ENCODE peak calls at places on chromosomes 2 and 18, in five cellular contexts. Z is IMR-90, Y is H9, E is mesendoderm, T is neuronal stem cell. M is an unnamed sample.

GRCh38 chr2:221926327-221926726 is 354.2 kb upstream of the EPHA4 start:
- DNase-seq in T (no peak), Z (no peak), E (no peak), Y (no peak), M (no peak)

GRCh38 chr2:64686283-64686956 is 32.7 kb upstream of the SERTAD2 start:
- DNase-seq in T (no peak), E (peak; percentile 44), Y (peak; percentile 37), Z (no peak), M (no peak)

GRCh38 chr2:227031379-227031778 is 132.6 kb downstream of the COL4A4 start:
- DNase-seq in E (peak; percentile 13), Z (no peak), Y (no peak), T (no peak), M (no peak)

GRCh38 chr2:106789185-106789584 is 96.8 kb downstream of the ST6GAL2 start:
- DNase-seq in Z (no peak), E (peak; percentile 42), T (no peak), Y (no peak), M (no peak)

GRCh38 chr2:173496746-173497145 is 142.1 kb downstream of the CDCA7 start:
- DNase-seq in T (no peak), Y (no peak), E (no peak), Z (peak; percentile 53), M (no peak)

GRCh38 chr2:65056215-65056989 is at the start of gene CEP68:
- DNase-seq in E (peak; percentile 99), Z (peak; percentile 97), Y (peak; percentile 98), T (peak; percentile 97), M (peak; percentile 95)

GRCh38 chr2:224311226-224311625 is 90.7 kb downstream of the FAM124B start:
- DNase-seq in T (no peak), Y (no peak), E (no peak), Z (no peak), M (no peak)

GRCh38 chr2:23513881-23514793 is 129.2 kb downstream of the KLHL29 start:
- DNase-seq in Z (no peak), E (no peak), T (no peak), Y (no peak), M (no peak)

GRCh38 chr2:3703236-3703682 is at the start of gene DCDC2C:
- DNase-seq in E (no peak), T (no peak), Z (no peak), Y (no peak), M (no peak)

GRCh38 chr2:65501074-65501473 is 68.7 kb upstream of the SPRED2 start:
- DNase-seq in T (no peak), Y (no peak), E (no peak), Z (no peak), M (no peak)

GRCh38 chr18:24271381-24272331 is 126.0 kb downstream of the OSBPL1A start:
- DNase-seq in E (peak; percentile 98), Y (peak; percentile 85), Z (peak; percentile 72), T (peak; percentile 71), M (peak; percentile 66)

GRCh38 chr2:20717641-20718040 is 50.7 kb downstream of the GDF7 start:
- DNase-seq in Y (no peak), Z (no peak), T (no peak), E (no peak), M (no peak)

GRCh38 chr2:128522829-128523228 is 204.2 kb upstream of the HS6ST1 start:
- DNase-seq in Z (no peak), E (no peak), Y (no peak), T (no peak), M (no peak)

GRCh38 chr2:188024811-188025210 is 266.9 kb upstream of the GULP1 start:
- DNase-seq in Y (no peak), Z (peak; percentile 42), E (no peak), T (no peak), M (no peak)

GRCh38 chr2:201275069-201275468 is 14.7 kb downstream of the CASP8 start:
- DNase-seq in Z (no peak), E (no peak), Y (no peak), T (no peak), M (no peak)

GRCh38 chr18:26551217-26551708 is 2.9 kb upstream of the KCTD1 start:
- DNase-seq in T (no peak), Y (no peak), Z (no peak), E (no peak), M (no peak)

GRCh38 chr18:9755603-9756002 is 47.5 kb downstream of the RAB31 start:
- DNase-seq in T (no peak), Y (no peak), Z (no peak), E (no peak), M (no peak)

GRCh38 chr2:221068123-221068522 is 504.0 kb downstream of the EPHA4 start:
- DNase-seq in Z (no peak), T (no peak), Y (no peak), E (no peak), M (no peak)

GRCh38 chr2:216618785-216619184 is 14.4 kb upstream of the IGFBP2 start:
- DNase-seq in Z (no peak), Y (peak; percentile 44), T (no peak), E (peak; percentile 80), M (no peak)

GRCh38 chr2:38095996-38096861 is 20.3 kb upstream of the CYP1B1 start:
- DNase-seq in E (peak; percentile 97), Z (peak; percentile 58), Y (no peak), T (no peak), M (no peak)

GRCh38 chr18:55489742-55490055 is 98.3 kb downstream of the TCF4 start:
- DNase-seq in Z (peak; percentile 55), E (no peak), Y (no peak), T (no peak), M (no peak)

GRCh38 chr18:80171190-80171872 is 62.3 kb downstream of the ADNP2 start:
- DNase-seq in E (peak; percentile 49), Z (peak; percentile 69), T (no peak), Y (peak; percentile 69), M (peak; percentile 96)

GRCh38 chr2:102661846-102662245 is 42.5 kb downstream of the SLC9A2 start:
- DNase-seq in Y (no peak), E (peak; percentile 73), T (no peak), Z (no peak), M (no peak)

GRCh38 chr2:235949567-235950472 is 218.4 kb downstream of the GBX2 start:
- DNase-seq in T (no peak), Y (peak; percentile 40), Z (no peak), E (no peak), M (no peak)

GRCh38 chr2:179636100-179636980 is 225.1 kb downstream of the ZNF385B start:
- DNase-seq in E (no peak), Z (no peak), T (no peak), Y (no peak), M (no peak)

GRCh38 chr2:42844901-42845685 is 52.7 kb upstream of the HAAO start:
- DNase-seq in E (no peak), T (no peak), Z (peak; percentile 88), Y (no peak), M (no peak)

GRCh38 chr2:74935883-74936483 is 22.5 kb upstream of the POLE4 start:
- DNase-seq in Z (no peak), T (no peak), E (no peak), Y (no peak), M (no peak)

GRCh38 chr18:74905245-74905644 is 303.7 kb downstream of the PTGR3 start:
- DNase-seq in T (no peak), Y (no peak), E (no peak), Z (no peak), M (no peak)

GRCh38 chr2:101479328-101479727 is 4.4 kb upstream of the RFX8 start:
- DNase-seq in T (peak; percentile 63), Y (no peak), Z (peak; percentile 18), E (peak; percentile 30), M (no peak)

GRCh38 chr2:239146741-239147181 is 254.1 kb downstream of the HDAC4 start:
- DNase-seq in T (no peak), E (no peak), Y (no peak), Z (no peak), M (no peak)

GRCh38 chr18:12307871-12308385 is at the start of gene TUBB6:
- DNase-seq in E (peak; percentile 80), Z (peak; percentile 81), Y (peak; percentile 66), T (peak; percentile 57), M (no peak)
- H4K8ac ChIP-seq in E (peak within 1 kb of the TSS; percentile 43), Z (peak within 1 kb of the TSS; percentile 87), Y (no peak within 1 kb of the TSS), T (no peak within 1 kb of the TSS), M (peak within 1 kb of the TSS; percentile 87)

GRCh38 chr2:163341426-163341825 is 394.4 kb downstream of the FIGN start:
- DNase-seq in T (no peak), Y (no peak), E (no peak), Z (peak; percentile 35), M (no peak)
- H4K8ac ChIP-seq in T (no peak overlapping the region), Y (no peak overlapping the region), E (no peak overlapping the region), Z (no peak overlapping the region), M (no peak overlapping the region)

GRCh38 chr2:233838251-233838650 is 16.1 kb downstream of the HJURP start:
- DNase-seq in Z (no peak), T (no peak), E (no peak), Y (no peak), M (peak; percentile 24)

GRCh38 chr2:233837694-233838229 is 16.6 kb downstream of the HJURP start:
- DNase-seq in E (no peak), Y (no peak), Z (no peak), T (no peak), M (peak; percentile 7)

GRCh38 chr2:233839447-233839820 is 14.9 kb downstream of the HJURP start:
- DNase-seq in E (no peak), T (no peak), Z (no peak), Y (no peak), M (peak; percentile 39)

GRCh38 chr2:233840520-233840919 is 13.8 kb downstream of the HJURP start:
- DNase-seq in Y (no peak), T (no peak), E (no peak), Z (no peak), M (no peak)

GRCh38 chr2:233838726-233839446 is 15.4 kb downstream of the HJURP start:
- DNase-seq in T (no peak), Z (no peak), E (no peak), Y (no peak), M (peak; percentile 29)
- H4K8ac ChIP-seq in T (no peak overlapping the region), Z (peak overlapping the region; percentile 50), E (no peak overlapping the region), Y (no peak overlapping the region), M (no peak overlapping the region)

GRCh38 chr2:120704696-120705095 is 31.0 kb upstream of the GLI2 start:
- DNase-seq in Y (no peak), T (no peak), Z (no peak), E (peak; percentile 54), M (no peak)

GRCh38 chr2:120701096-120701860 is 34.4 kb upstream of the GLI2 start:
- DNase-seq in Z (no peak), Y (no peak), T (no peak), E (no peak), M (no peak)

GRCh38 chr2:120702751-120703150 is 32.9 kb upstream of the GLI2 start:
- DNase-seq in Y (no peak), T (no peak), E (no peak), Z (no peak), M (no peak)

GRCh38 chr2:120702061-120702460 is 33.6 kb upstream of the GLI2 start:
- DNase-seq in T (no peak), Z (no peak), Y (no peak), E (no peak), M (no peak)

DNA sequence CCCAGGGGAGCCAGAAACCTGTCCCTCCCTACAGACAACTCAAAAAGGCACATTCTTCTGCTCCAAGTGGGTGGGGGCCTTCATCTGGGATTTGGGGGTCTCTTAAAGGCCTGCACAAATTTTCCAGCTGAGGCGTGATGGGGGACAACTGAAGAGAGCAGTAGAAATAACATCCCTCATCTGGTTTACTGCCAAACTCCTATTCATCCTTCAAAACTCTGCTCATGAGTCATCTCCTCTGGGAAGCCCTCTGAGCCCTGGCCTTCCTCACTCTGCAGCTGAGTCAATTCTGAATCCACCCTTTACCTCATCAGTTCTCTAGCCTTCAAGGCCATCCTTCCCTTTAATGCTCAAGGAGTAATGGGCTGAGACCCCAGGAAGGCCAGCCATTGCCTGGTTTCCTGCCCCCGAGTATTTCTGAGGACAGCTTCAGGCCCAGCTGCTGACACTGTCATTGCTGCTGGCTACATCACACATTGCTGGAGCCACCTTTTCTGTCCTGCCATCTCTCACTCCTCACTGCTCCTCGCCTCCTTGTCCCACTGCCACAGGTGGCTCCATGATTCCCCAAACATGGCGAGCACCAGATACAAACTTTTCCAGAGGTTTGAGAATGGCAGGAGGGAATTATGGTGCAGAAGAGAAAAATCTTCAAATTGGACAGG is 32.2 kb upstream of the GLI2 start:
- DNase-seq in Y (no peak), E (no peak), T (no peak), Z (peak; percentile 91), M (no peak)
- H4K8ac ChIP-seq in Y (no peak overlapping the region), E (no peak overlapping the region), T (no peak overlapping the region), Z (peak overlapping the region; percentile 14), M (no peak overlapping the region)

M was measured in H1.